ENCODE peak calls at places on chromosomes 13 and 19, in ten cellular contexts. A is T-helper 17 cell, M is left ventricle myocardium inferior, R is ovary, Z is anterior cingulate cortex, N is renal cortical epithelial cell, D is GM12892, O is T47D, W is EL, U is esophagus muscularis mucosa. I is an unnamed sample.

GRCh38 chr13:30520571-30520970 is 54.8 kb upstream of the HMGB1 start:
- DNase-seq in D (no peak), W (peak; percentile 57), O (no peak), M (no peak), R (no peak), Z (no peak), U (no peak), N (peak; percentile 57), A (no peak), I (peak; percentile 56)

GRCh38 chr13:84649853-84650252 is 767.6 kb upstream of the SLITRK1 start:
- DNase-seq in O (no peak), A (no peak), R (no peak), M (no peak), W (peak; percentile 73), U (no peak), Z (no peak), D (no peak), N (peak; percentile 32), I (no peak)

GRCh38 chr19:48842744-48843162 is 6.5 kb upstream of the HSD17B14 start:
- DNase-seq in D (no peak), A (no peak), M (no peak), R (peak; percentile 61), Z (peak; percentile 6), U (no peak), N (peak; percentile 42), W (peak; percentile 55), O (no peak), I (peak; percentile 51)

GRCh38 chr13:107901230-107901629 is 314.1 kb downstream of the LIG4 start:
- DNase-seq in O (no peak), U (no peak), Z (no peak), D (no peak), W (no peak), R (no peak), M (no peak), N (no peak), A (no peak), I (no peak)

GRCh38 chr19:53086949-53087348 is 16.3 kb downstream of the ZNF160 start:
- DNase-seq in U (no peak), D (no peak), N (no peak), W (peak; percentile 87), R (no peak), M (peak; percentile 66), A (no peak), Z (peak; percentile 63), O (no peak), I (no peak)

GRCh38 chr13:50645092-50645491 is 198.4 kb downstream of the DLEU7 start:
- DNase-seq in Z (no peak), O (no peak), D (no peak), M (no peak), W (peak; percentile 73), U (no peak), N (no peak), R (no peak), A (no peak), I (no peak)

GRCh38 chr19:18879579-18880373 is 16.2 kb downstream of the CERS1 start:
- DNase-seq in W (peak; percentile 31), D (no peak), U (no peak), O (no peak), N (no peak), M (no peak), A (no peak), R (peak; percentile 24), Z (no peak), I (no peak)

GRCh38 chr19:10800488-10800887 is 35.5 kb downstream of the TMED1 start:
- DNase-seq in M (peak; percentile 54), A (no peak), O (no peak), W (no peak), D (no peak), U (no peak), R (no peak), Z (peak; percentile 28), N (no peak), I (no peak)

GRCh38 chr19:33524024-33524664 is 2.6 kb upstream of the PEPD start:
- DNase-seq in M (no peak), R (no peak), N (no peak), O (no peak), Z (no peak), D (no peak), U (no peak), A (no peak), W (no peak), I (peak; percentile 39)

GRCh38 chr19:31350033-31350692 is 927 bp upstream of the TSHZ3 start:
- DNase-seq in Z (no peak), W (peak; percentile 38), O (no peak), M (peak; percentile 53), D (no peak), U (no peak), A (no peak), N (no peak), R (peak; percentile 80), I (peak; percentile 67)

GRCh38 chr19:19750842-19751790 is 18.2 kb upstream of the ZNF14 start:
- DNase-seq in W (no peak), O (no peak), A (no peak), M (no peak), U (peak; percentile 78), R (no peak), N (no peak), Z (no peak), D (peak; percentile 7), I (no peak)

I was measured in AG08396.